ENCODE peak calls at places on chromosomes 5 and 9, in seven cellular contexts. One of them, this sample, is unnamed.

GRCh38 chr9:92507496-92507895 is 25.2 kb upstream of the ASPN start:
- DNase-seq in AG04449: no peak
- DNase-seq in astrocyte of the cerebellum: no peak
- DNase-seq in breast epithelium: no peak
- DNase-seq in PC-9: no peak
- DNase-seq in AG04450: no peak
- DNase-seq in BJ: no peak
- DNase-seq in this sample: no peak

GRCh38 chr5:36156124-36156601 is 4.3 kb downstream of the SKP2 start:
- DNase-seq in AG04449: peak; percentile 40
- DNase-seq in astrocyte of the cerebellum: no peak
- DNase-seq in breast epithelium: no peak
- DNase-seq in PC-9: no peak
- DNase-seq in AG04450: peak; percentile 43
- DNase-seq in BJ: no peak
- DNase-seq in this sample: no peak

GRCh38 chr9:131394464-131395026 is 659 bp downstream of the PRRC2B start:
- DNase-seq in AG04449: no peak
- DNase-seq in astrocyte of the cerebellum: no peak
- DNase-seq in breast epithelium: no peak
- DNase-seq in PC-9: peak; percentile 40
- DNase-seq in AG04450: no peak
- DNase-seq in BJ: no peak
- DNase-seq in this sample: no peak

GRCh38 chr9:35519697-35520403 is 29.9 kb downstream of the RUSC2 start:
- DNase-seq in AG04449: no peak
- DNase-seq in astrocyte of the cerebellum: no peak
- DNase-seq in breast epithelium: no peak
- DNase-seq in PC-9: no peak
- DNase-seq in AG04450: no peak
- DNase-seq in BJ: no peak
- DNase-seq in this sample: no peak

GRCh38 chr5:161421067-161421466 is 125.5 kb downstream of the GABRB2 start:
- DNase-seq in AG04449: no peak
- DNase-seq in astrocyte of the cerebellum: no peak
- DNase-seq in breast epithelium: no peak
- DNase-seq in PC-9: no peak
- DNase-seq in AG04450: no peak
- DNase-seq in BJ: no peak
- DNase-seq in this sample: no peak

GRCh38 chr9:85262333-85262732 is 479.4 kb downstream of the AGTPBP1 start:
- DNase-seq in AG04449: no peak
- DNase-seq in astrocyte of the cerebellum: no peak
- DNase-seq in breast epithelium: no peak
- DNase-seq in PC-9: no peak
- DNase-seq in AG04450: no peak
- DNase-seq in BJ: no peak
- DNase-seq in this sample: no peak

GRCh38 chr9:135134253-135135028 is 47.0 kb downstream of the OLFM1 start:
- DNase-seq in AG04449: no peak
- DNase-seq in astrocyte of the cerebellum: no peak
- DNase-seq in breast epithelium: no peak
- DNase-seq in PC-9: no peak
- DNase-seq in AG04450: no peak
- DNase-seq in BJ: no peak
- DNase-seq in this sample: no peak

GRCh38 chr5:89480406-89481007 is 597.5 kb upstream of the MEF2C start:
- DNase-seq in AG04449: no peak
- DNase-seq in astrocyte of the cerebellum: no peak
- DNase-seq in breast epithelium: no peak
- DNase-seq in PC-9: no peak
- DNase-seq in AG04450: no peak
- DNase-seq in BJ: no peak
- DNase-seq in this sample: no peak

GRCh38 chr5:32471784-32472183 is 27.2 kb upstream of the ZFR start:
- DNase-seq in AG04449: no peak
- DNase-seq in astrocyte of the cerebellum: no peak
- DNase-seq in breast epithelium: no peak
- DNase-seq in PC-9: peak; percentile 13
- DNase-seq in AG04450: no peak
- DNase-seq in BJ: no peak
- DNase-seq in this sample: no peak

GRCh38 chr9:93576296-93577044 is at the start of gene PHF2:
- DNase-seq in AG04449: no peak
- DNase-seq in astrocyte of the cerebellum: no peak
- DNase-seq in breast epithelium: peak; percentile 16
- DNase-seq in PC-9: peak; percentile 20
- DNase-seq in AG04450: no peak
- DNase-seq in BJ: no peak
- DNase-seq in this sample: no peak

GRCh38 chr5:73135429-73136276 is 15.3 kb downstream of the TMEM171 start:
- DNase-seq in AG04449: no peak
- DNase-seq in astrocyte of the cerebellum: no peak
- DNase-seq in breast epithelium: no peak
- DNase-seq in PC-9: peak; percentile 17
- DNase-seq in AG04450: peak; percentile 18
- DNase-seq in BJ: no peak
- DNase-seq in this sample: no peak

DNA sequence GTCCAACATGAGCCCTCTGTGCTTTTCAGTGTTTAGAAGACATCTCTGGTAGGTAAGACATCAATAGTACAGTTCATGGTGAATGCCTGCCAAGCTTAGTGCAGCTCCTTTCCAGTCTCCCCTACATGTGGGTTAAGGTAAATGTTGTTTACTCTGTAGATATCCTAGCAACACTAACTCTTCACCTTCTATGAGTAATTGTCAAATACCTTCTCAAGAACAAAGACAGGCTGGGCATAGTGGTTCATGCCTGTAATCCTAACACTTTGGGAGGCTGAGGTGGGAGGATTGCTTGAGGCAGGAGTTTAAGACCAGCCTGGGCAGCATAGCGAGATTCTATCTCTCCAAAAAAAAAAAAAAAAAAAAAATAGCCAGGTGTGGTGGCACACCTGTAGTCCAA is 18.7 kb upstream of the RASGRF2 start:
- DNase-seq in AG04449: no peak
- DNase-seq in astrocyte of the cerebellum: no peak
- DNase-seq in breast epithelium: no peak
- DNase-seq in PC-9: peak; percentile 14
- DNase-seq in AG04450: no peak
- DNase-seq in BJ: no peak
- DNase-seq in this sample: no peak
- H3K4me3 ChIP-seq in AG04449: no peak overlapping the region
- H3K4me3 ChIP-seq in astrocyte of the cerebellum: no peak overlapping the region
- H3K4me3 ChIP-seq in breast epithelium: no peak overlapping the region
- H3K4me3 ChIP-seq in PC-9: no peak overlapping the region
- H3K4me3 ChIP-seq in AG04450: no peak overlapping the region
- H3K4me3 ChIP-seq in BJ: no peak overlapping the region
- H3K4me3 ChIP-seq in this sample: no peak overlapping the region

GRCh38 chr5:180649297-180650039 is at the start of gene FLT4:
- DNase-seq in AG04449: no peak
- DNase-seq in astrocyte of the cerebellum: no peak
- DNase-seq in breast epithelium: no peak
- DNase-seq in PC-9: no peak
- DNase-seq in AG04450: no peak
- DNase-seq in BJ: no peak
- DNase-seq in this sample: no peak

GRCh38 chr5:180647941-180648500 is 1.4 kb downstream of the FLT4 start:
- DNase-seq in AG04449: no peak
- DNase-seq in astrocyte of the cerebellum: no peak
- DNase-seq in breast epithelium: no peak
- DNase-seq in PC-9: no peak
- DNase-seq in AG04450: no peak
- DNase-seq in BJ: no peak
- DNase-seq in this sample: no peak

GRCh38 chr5:180646963-180647305 is 2.5 kb downstream of the FLT4 start:
- DNase-seq in AG04449: no peak
- DNase-seq in astrocyte of the cerebellum: no peak
- DNase-seq in breast epithelium: no peak
- DNase-seq in PC-9: no peak
- DNase-seq in AG04450: no peak
- DNase-seq in BJ: no peak
- DNase-seq in this sample: no peak

GRCh38 chr5:180647465-180647864 is 1.9 kb downstream of the FLT4 start:
- DNase-seq in AG04449: no peak
- DNase-seq in astrocyte of the cerebellum: no peak
- DNase-seq in breast epithelium: no peak
- DNase-seq in PC-9: no peak
- DNase-seq in AG04450: no peak
- DNase-seq in BJ: no peak
- DNase-seq in this sample: no peak

DNA sequence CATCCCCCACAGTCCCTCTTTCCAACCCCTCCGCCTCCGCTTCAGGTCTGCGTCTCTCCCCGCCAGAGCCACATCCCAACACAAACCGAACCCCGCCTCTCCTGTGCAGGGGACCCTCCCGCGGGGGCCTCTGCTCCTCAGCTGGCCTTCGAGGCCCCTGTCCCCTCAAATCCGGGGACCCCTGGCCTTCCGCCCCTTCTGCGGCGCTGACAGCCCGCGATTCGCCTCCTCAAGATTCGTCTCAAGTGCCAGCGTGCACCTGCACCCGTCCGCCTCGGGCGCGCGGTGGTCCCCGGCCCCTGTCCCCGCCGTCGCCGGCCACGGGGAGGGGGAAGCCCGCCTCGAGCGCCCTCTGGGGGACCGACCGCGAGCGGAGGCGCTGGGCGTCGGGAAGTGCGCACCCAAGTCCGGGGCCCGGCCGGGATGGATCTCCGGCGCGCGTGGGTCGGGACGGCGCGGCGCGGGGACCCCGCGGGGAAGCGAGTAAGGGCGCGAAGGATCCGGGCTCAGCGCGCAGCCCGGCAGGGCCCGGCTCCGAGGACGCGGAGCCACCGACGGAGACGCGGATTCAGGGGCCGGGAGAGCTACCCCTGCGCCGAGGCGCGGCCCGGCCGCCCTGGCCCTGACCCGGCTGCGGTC is 623 bp downstream of the FLT4 start:
- DNase-seq in AG04449: no peak
- DNase-seq in astrocyte of the cerebellum: no peak
- DNase-seq in breast epithelium: no peak
- DNase-seq in PC-9: no peak
- DNase-seq in AG04450: no peak
- DNase-seq in BJ: no peak
- DNase-seq in this sample: no peak
- TF ChIP-seq CTCF in AG04449: peak; percentile 17
- TF ChIP-seq CTCF in astrocyte of the cerebellum: no peak
- TF ChIP-seq CTCF in breast epithelium: no peak
- TF ChIP-seq CTCF in PC-9: no peak
- TF ChIP-seq CTCF in AG04450: no peak
- TF ChIP-seq CTCF in BJ: no peak
- TF ChIP-seq CTCF in this sample: peak; percentile 17

DNA sequence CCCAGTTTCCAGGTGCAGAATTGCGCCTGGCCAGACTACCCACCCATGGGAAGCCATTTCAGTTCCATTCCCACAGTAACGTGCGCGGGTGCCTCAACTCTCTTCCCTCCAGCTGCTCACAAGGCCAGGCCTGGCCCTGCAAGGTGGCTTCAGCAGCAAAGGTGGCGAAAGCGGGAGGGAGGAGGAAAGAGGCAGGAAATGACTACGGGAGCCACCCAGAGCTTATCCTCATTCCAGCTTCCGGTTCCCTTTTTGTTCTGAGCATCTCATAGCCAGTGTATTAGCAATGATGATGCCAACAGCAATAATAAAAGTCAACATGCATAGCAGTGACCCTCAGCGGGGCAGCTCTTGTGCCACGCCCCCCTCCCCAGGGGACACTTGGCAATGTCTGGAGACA is 101.5 kb upstream of the BOD1 start:
- DNase-seq in AG04449: no peak
- DNase-seq in astrocyte of the cerebellum: no peak
- DNase-seq in breast epithelium: no peak
- DNase-seq in PC-9: no peak
- DNase-seq in AG04450: no peak
- DNase-seq in BJ: no peak
- DNase-seq in this sample: no peak
- H3K4me3 ChIP-seq in AG04449: no peak overlapping the region
- H3K4me3 ChIP-seq in astrocyte of the cerebellum: no peak overlapping the region
- H3K4me3 ChIP-seq in breast epithelium: no peak overlapping the region
- H3K4me3 ChIP-seq in PC-9: no peak overlapping the region
- H3K4me3 ChIP-seq in AG04450: no peak overlapping the region
- H3K4me3 ChIP-seq in BJ: no peak overlapping the region
- H3K4me3 ChIP-seq in this sample: no peak overlapping the region

GRCh38 chr9:1100945-1101344 is 50.8 kb downstream of the DMRT2 start:
- DNase-seq in AG04449: no peak
- DNase-seq in astrocyte of the cerebellum: no peak
- DNase-seq in breast epithelium: no peak
- DNase-seq in PC-9: no peak
- DNase-seq in AG04450: no peak
- DNase-seq in BJ: no peak
- DNase-seq in this sample: no peak
- TF ChIP-seq CTCF in AG04449: peak; percentile 86
- TF ChIP-seq CTCF in astrocyte of the cerebellum: peak; percentile 50
- TF ChIP-seq CTCF in breast epithelium: no peak
- TF ChIP-seq CTCF in PC-9: no peak
- TF ChIP-seq CTCF in AG04450: peak; percentile 79
- TF ChIP-seq CTCF in BJ: peak; percentile 82
- TF ChIP-seq CTCF in this sample: peak; percentile 70

GRCh38 chr5:173764321-173765029 is 123.7 kb upstream of the CPEB4 start:
- DNase-seq in AG04449: peak; percentile 78
- DNase-seq in astrocyte of the cerebellum: peak; percentile 82
- DNase-seq in breast epithelium: peak; percentile 86
- DNase-seq in PC-9: peak; percentile 89
- DNase-seq in AG04450: peak; percentile 89
- DNase-seq in BJ: peak; percentile 71
- DNase-seq in this sample: peak; percentile 91
- H3K4me3 ChIP-seq in AG04449: no peak overlapping the region
- H3K4me3 ChIP-seq in astrocyte of the cerebellum: no peak overlapping the region
- H3K4me3 ChIP-seq in breast epithelium: no peak overlapping the region
- H3K4me3 ChIP-seq in PC-9: no peak overlapping the region
- H3K4me3 ChIP-seq in AG04450: no peak overlapping the region
- H3K4me3 ChIP-seq in BJ: no peak overlapping the region
- H3K4me3 ChIP-seq in this sample: no peak overlapping the region